ENCODE peak calls at places on chromosomes 11 and 22, in nine cellular contexts. D is esophagus squamous epithelium, A is cardiac muscle cell, R is Panc1, K is upper lobe of right lung, G is psoas muscle, I is adrenal gland, V is left ventricle myocardium inferior, O is tibial nerve. S is an unnamed sample.
A peak's percentile ranks its signal among the peaks of the same experiment; 100 is the strongest.

GRCh38 chr11:91489989-91490388 is 734.6 kb upstream of the FAT3 start:
- DNase-seq in A (no peak), V (no peak), R (no peak), O (no peak), I (no peak), K (no peak), D (no peak), G (no peak), S (no peak)

GRCh38 chr11:123173040-123173855 is 21.8 kb downstream of the CLMP start:
- DNase-seq in A (no peak), D (no peak), G (no peak), K (no peak), I (no peak), O (no peak), V (no peak), R (no peak), S (peak; percentile 97)

GRCh38 chr11:117201906-117202305 is 2.7 kb downstream of the TAGLN start:
- DNase-seq in V (no peak), K (no peak), R (no peak), O (no peak), A (no peak), D (no peak), G (no peak), I (no peak), S (no peak)

GRCh38 chr11:2140411-2141400 is 1.5 kb upstream of the IGF2 start:
- DNase-seq in O (no peak), A (peak; percentile 56), I (no peak), V (no peak), D (no peak), G (peak; percentile 13), R (no peak), K (no peak), S (no peak)

GRCh38 chr22:35334010-35334409 is 34.3 kb downstream of the TOM1 start:
- DNase-seq in D (no peak), G (no peak), R (no peak), A (no peak), V (no peak), O (no peak), I (no peak), K (no peak), S (no peak)

GRCh38 chr11:109150603-109151002 is 271.4 kb upstream of the C11orf87 start:
- DNase-seq in A (no peak), I (no peak), O (no peak), D (no peak), V (no peak), G (no peak), R (no peak), K (no peak), S (no peak)

GRCh38 chr11:28529540-28530410 is 421.6 kb downstream of the METTL15 start:
- DNase-seq in K (no peak), G (no peak), R (no peak), D (no peak), I (no peak), A (peak; percentile 70), V (no peak), O (no peak), S (peak; percentile 55)

GRCh38 chr11:114606003-114606801 is 10.6 kb upstream of the NXPE4 start:
- DNase-seq in D (no peak), R (no peak), V (no peak), I (no peak), O (no peak), A (no peak), K (no peak), G (no peak), S (no peak)

GRCh38 chr11:105393326-105393725 is 216.5 kb upstream of the GRIA4 start:
- DNase-seq in R (no peak), G (no peak), A (no peak), I (no peak), O (no peak), K (no peak), D (no peak), V (no peak), S (no peak)

GRCh38 chr11:76161261-76161961 is 44.9 kb downstream of the WNT11 start:
- DNase-seq in I (no peak), R (no peak), K (no peak), G (no peak), V (peak; percentile 48), D (no peak), A (peak; percentile 44), O (no peak), S (peak; percentile 27)

GRCh38 chr11:22466809-22467208 is 128.6 kb downstream of the SLC17A6 start:
- DNase-seq in D (no peak), R (no peak), G (peak; percentile 63), K (no peak), A (no peak), I (no peak), O (no peak), V (no peak), S (no peak)

GRCh38 chr11:9285850-9286587 is 20.9 kb upstream of the DENND5A start:
- DNase-seq in I (no peak), K (no peak), V (no peak), G (no peak), A (no peak), R (no peak), D (no peak), O (no peak), S (no peak)
- TF ChIP-seq CTCF in I (no peak), K (no peak), V (no peak), G (no peak), A (no peak), R (no peak), D (no peak), O (no peak), S (no peak)

GRCh38 chr11:124896071-124896750 is 1.5 kb downstream of the ROBO4 start:
- DNase-seq in V (no peak), R (no peak), K (no peak), O (no peak), I (no peak), D (no peak), A (no peak), G (no peak), S (no peak)

GRCh38 chr11:124893781-124894401 is 3.8 kb downstream of the ROBO4 start:
- DNase-seq in O (no peak), K (no peak), G (no peak), R (no peak), V (no peak), A (no peak), D (no peak), I (no peak), S (no peak)

GRCh38 chr11:124892750-124893454 is 4.8 kb downstream of the ROBO4 start:
- DNase-seq in G (no peak), A (no peak), D (no peak), I (peak; percentile 45), K (no peak), O (no peak), R (no peak), V (no peak), S (no peak)

GRCh38 chr11:124895471-124895971 is 2.1 kb downstream of the ROBO4 start:
- DNase-seq in D (no peak), O (no peak), K (no peak), A (no peak), R (no peak), G (no peak), I (no peak), V (no peak), S (no peak)

GRCh38 chr11:124894606-124895430 is 2.8 kb downstream of the ROBO4 start:
- DNase-seq in K (no peak), D (no peak), V (no peak), G (no peak), R (no peak), O (no peak), I (no peak), A (no peak), S (no peak)
- H3K4me3 ChIP-seq in K (peak overlapping the region; percentile 50), D (no peak overlapping the region), V (peak overlapping the region; percentile 69), G (peak overlapping the region; percentile 57), R (no peak overlapping the region), O (no peak overlapping the region), I (no peak overlapping the region), A (no peak overlapping the region), S (no peak overlapping the region)

DNA sequence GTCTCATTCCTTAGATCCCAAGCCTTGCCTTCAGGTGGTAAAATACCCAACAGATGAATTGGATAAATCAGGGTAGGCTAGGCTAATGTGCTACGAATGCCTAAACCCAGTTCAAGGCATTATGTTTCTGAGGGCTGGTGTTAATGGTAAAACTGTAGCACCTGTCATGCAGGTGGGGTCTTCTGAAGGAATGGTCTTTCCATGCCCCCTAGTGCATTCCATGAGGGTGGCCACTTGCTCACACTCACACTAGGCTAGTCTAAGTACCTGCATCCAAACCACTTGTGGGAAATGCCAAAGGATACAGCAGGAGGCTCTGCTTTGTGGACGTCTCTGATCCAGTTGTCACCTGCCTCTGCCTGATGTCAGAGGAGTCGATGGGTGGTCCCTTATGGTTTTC is 24.2 kb upstream of the UCP3 start:
- DNase-seq in A (no peak), R (no peak), O (no peak), I (no peak), V (no peak), K (no peak), G (no peak), D (no peak), S (no peak)
- TF ChIP-seq CTCF in A (no peak), R (no peak), O (no peak), I (no peak), V (no peak), K (no peak), G (no peak), D (no peak), S (no peak)

GRCh38 chr22:36344106-36344827 is 43.5 kb downstream of the MYH9 start:
- DNase-seq in K (no peak), D (no peak), G (no peak), I (no peak), O (no peak), V (no peak), A (no peak), R (no peak), S (no peak)

GRCh38 chr22:36343720-36344105 is 44.1 kb downstream of the MYH9 start:
- DNase-seq in V (no peak), I (no peak), R (no peak), G (no peak), O (no peak), A (no peak), D (no peak), K (no peak), S (no peak)

GRCh38 chr22:36341640-36342041 is 46.1 kb downstream of the MYH9 start:
- DNase-seq in O (no peak), I (peak; percentile 72), V (no peak), G (no peak), A (no peak), D (no peak), K (no peak), R (no peak), S (no peak)

GRCh38 chr22:36340621-36341020 is 47.1 kb downstream of the MYH9 start:
- DNase-seq in K (no peak), I (no peak), O (no peak), D (no peak), G (no peak), R (no peak), V (no peak), A (no peak), S (no peak)

DNA sequence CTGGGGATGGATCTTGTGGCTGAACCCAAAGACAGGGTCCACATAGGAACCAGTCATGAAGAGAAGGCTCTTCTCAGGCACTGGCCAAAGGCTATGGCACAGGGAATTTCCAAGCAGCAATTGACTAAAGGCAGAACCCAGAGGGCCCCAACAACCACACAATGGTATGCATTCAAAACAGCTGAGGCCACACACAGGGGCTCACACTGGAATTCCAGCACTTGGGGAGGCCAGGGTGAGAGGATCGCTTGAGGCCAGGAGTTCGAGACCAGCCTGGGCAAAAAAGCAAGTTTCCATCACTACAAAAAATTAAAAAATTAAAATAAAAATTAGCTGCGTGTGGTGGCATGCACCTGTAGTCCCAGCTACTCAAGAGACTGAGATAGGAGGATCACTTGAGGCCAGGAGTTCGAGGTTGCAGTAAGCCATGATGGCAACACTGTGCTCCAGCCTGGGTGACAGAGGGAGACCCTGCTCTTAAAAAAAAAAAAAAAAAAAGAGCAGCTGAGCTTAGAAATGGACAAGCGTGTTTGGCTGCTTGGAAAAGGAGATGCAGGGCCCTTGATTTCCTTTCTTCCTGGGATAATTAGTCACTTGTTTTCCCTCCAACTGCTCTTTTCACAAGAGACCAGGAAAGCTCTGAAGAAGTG is 44.6 kb downstream of the MYH9 start:
- DNase-seq in G (no peak), V (no peak), K (no peak), A (no peak), I (no peak), O (no peak), R (no peak), D (no peak), S (no peak)
- H3K4me3 ChIP-seq in G (no peak overlapping the region), V (no peak overlapping the region), K (no peak overlapping the region), A (no peak overlapping the region), I (no peak overlapping the region), O (no peak overlapping the region), R (no peak overlapping the region), D (no peak overlapping the region), S (no peak overlapping the region)